ENCODE peak calls at places on chromosomes 13 and 19, in six cellular contexts. One of them, this sample, is unnamed. For H3K4me1, the result is how much of the 10 kb centered on the place peaks cover.

GRCh38 chr13:35791191-35791902 is 314.9 kb upstream of the MAB21L1 start:
- DNase-seq in endothelial cell of umbilical vein: no peak
- DNase-seq in uterus: no peak
- DNase-seq in cardiac muscle cell: no peak
- DNase-seq in GM12878: no peak
- DNase-seq in heart left ventricle: no peak
- DNase-seq in this sample: no peak

GRCh38 chr19:10219678-10220077 is 11.5 kb downstream of the S1PR2 start:
- DNase-seq in uterus: no peak
- DNase-seq in GM12878: peak
- DNase-seq in endothelial cell of umbilical vein: no peak
- DNase-seq in heart left ventricle: no peak
- DNase-seq in cardiac muscle cell: no peak
- DNase-seq in this sample: no peak

GRCh38 chr13:51330741-51331140 is 8.8 kb upstream of the SERPINE3 start:
- DNase-seq in cardiac muscle cell: no peak
- DNase-seq in endothelial cell of umbilical vein: no peak
- DNase-seq in heart left ventricle: no peak
- DNase-seq in uterus: no peak
- DNase-seq in GM12878: peak
- DNase-seq in this sample: no peak

GRCh38 chr19:40740747-40741146 is 9.5 kb downstream of the ACTMAP start:
- DNase-seq in cardiac muscle cell: no peak
- DNase-seq in GM12878: no peak
- DNase-seq in heart left ventricle: peak
- DNase-seq in uterus: no peak
- DNase-seq in endothelial cell of umbilical vein: no peak
- DNase-seq in this sample: peak

GRCh38 chr19:6012416-6013170 is 34.7 kb upstream of the RANBP3 start:
- DNase-seq in GM12878: no peak
- DNase-seq in heart left ventricle: no peak
- DNase-seq in uterus: no peak
- DNase-seq in cardiac muscle cell: no peak
- DNase-seq in endothelial cell of umbilical vein: no peak
- DNase-seq in this sample: no peak

GRCh38 chr19:2043269-2043641 is 7.8 kb downstream of the MKNK2 start:
- DNase-seq in heart left ventricle: no peak
- DNase-seq in cardiac muscle cell: no peak
- DNase-seq in endothelial cell of umbilical vein: no peak
- DNase-seq in GM12878: no peak
- DNase-seq in uterus: peak
- DNase-seq in this sample: peak

GRCh38 chr19:611506-611869 is 21.8 kb downstream of the HCN2 start:
- DNase-seq in heart left ventricle: no peak
- DNase-seq in cardiac muscle cell: no peak
- DNase-seq in uterus: no peak
- DNase-seq in endothelial cell of umbilical vein: no peak
- DNase-seq in GM12878: no peak
- DNase-seq in this sample: no peak

GRCh38 chr13:39038569-39038898 is 278 bp downstream of the NHLRC3 start:
- DNase-seq in GM12878: no peak
- DNase-seq in heart left ventricle: no peak
- DNase-seq in uterus: peak
- DNase-seq in endothelial cell of umbilical vein: no peak
- DNase-seq in cardiac muscle cell: no peak
- DNase-seq in this sample: no peak

GRCh38 chr13:64817721-64818120 is 2412.4 kb downstream of the PCDH9 start:
- DNase-seq in endothelial cell of umbilical vein: peak
- DNase-seq in uterus: no peak
- DNase-seq in GM12878: no peak
- DNase-seq in cardiac muscle cell: no peak
- DNase-seq in heart left ventricle: no peak
- DNase-seq in this sample: no peak

GRCh38 chr13:42363941-42364612 is 92.1 kb downstream of the AKAP11 start:
- DNase-seq in GM12878: no peak
- DNase-seq in endothelial cell of umbilical vein: peak
- DNase-seq in cardiac muscle cell: no peak
- DNase-seq in uterus: no peak
- DNase-seq in heart left ventricle: no peak
- DNase-seq in this sample: no peak

GRCh38 chr19:40990972-40991381 is at the start of gene CYP2B6:
- DNase-seq in endothelial cell of umbilical vein: no peak
- DNase-seq in cardiac muscle cell: no peak
- DNase-seq in uterus: no peak
- DNase-seq in heart left ventricle: no peak
- DNase-seq in GM12878: no peak
- DNase-seq in this sample: no peak

GRCh38 chr13:23695711-23696512 is 125.7 kb downstream of the TNFRSF19 start:
- DNase-seq in cardiac muscle cell: no peak
- DNase-seq in GM12878: no peak
- DNase-seq in heart left ventricle: no peak
- DNase-seq in endothelial cell of umbilical vein: no peak
- DNase-seq in uterus: no peak
- DNase-seq in this sample: peak

GRCh38 chr13:85265296-85265695 is 533.9 kb downstream of the SLITRK6 start:
- DNase-seq in heart left ventricle: no peak
- DNase-seq in GM12878: no peak
- DNase-seq in cardiac muscle cell: no peak
- DNase-seq in uterus: no peak
- DNase-seq in endothelial cell of umbilical vein: no peak
- DNase-seq in this sample: no peak

GRCh38 chr13:69948016-69948415 is 159.6 kb upstream of the ATXN8OS start:
- DNase-seq in endothelial cell of umbilical vein: peak
- DNase-seq in uterus: no peak
- DNase-seq in heart left ventricle: no peak
- DNase-seq in GM12878: peak
- DNase-seq in cardiac muscle cell: no peak
- DNase-seq in this sample: no peak

GRCh38 chr19:4911786-4912672 is 2.7 kb downstream of the UHRF1 start:
- DNase-seq in endothelial cell of umbilical vein: peak
- DNase-seq in cardiac muscle cell: peak
- DNase-seq in GM12878: no peak
- DNase-seq in heart left ventricle: no peak
- DNase-seq in uterus: peak
- DNase-seq in this sample: no peak

GRCh38 chr13:46778095-46778494 is 18.9 kb downstream of the ESD start:
- DNase-seq in GM12878: no peak
- DNase-seq in uterus: no peak
- DNase-seq in endothelial cell of umbilical vein: no peak
- DNase-seq in cardiac muscle cell: no peak
- DNase-seq in heart left ventricle: no peak
- DNase-seq in this sample: no peak

GRCh38 chr19:56660381-56661105 is 11.0 kb downstream of the ZNF835 start:
- DNase-seq in uterus: no peak
- DNase-seq in endothelial cell of umbilical vein: no peak
- DNase-seq in heart left ventricle: peak
- DNase-seq in cardiac muscle cell: no peak
- DNase-seq in GM12878: no peak
- DNase-seq in this sample: no peak

GRCh38 chr19:6925801-6926751 is 38.7 kb downstream of the ADGRE1 start:
- DNase-seq in uterus: no peak
- DNase-seq in heart left ventricle: no peak
- DNase-seq in GM12878: peak
- DNase-seq in endothelial cell of umbilical vein: no peak
- DNase-seq in cardiac muscle cell: no peak
- DNase-seq in this sample: no peak

GRCh38 chr19:56841194-56841546 is 644 bp upstream of the PEG3 start:
- DNase-seq in endothelial cell of umbilical vein: no peak
- DNase-seq in uterus: no peak
- DNase-seq in cardiac muscle cell: no peak
- DNase-seq in GM12878: no peak
- DNase-seq in heart left ventricle: no peak
- DNase-seq in this sample: no peak

GRCh38 chr19:34676697-34677385 is at the start of gene SCGB2B2:
- DNase-seq in uterus: no peak
- DNase-seq in cardiac muscle cell: peak
- DNase-seq in endothelial cell of umbilical vein: no peak
- DNase-seq in heart left ventricle: peak
- DNase-seq in GM12878: peak
- DNase-seq in this sample: no peak

GRCh38 chr13:97328222-97328790 is 105.7 kb upstream of the RAP2A start:
- DNase-seq in endothelial cell of umbilical vein: peak
- DNase-seq in uterus: no peak
- DNase-seq in heart left ventricle: no peak
- DNase-seq in GM12878: no peak
- DNase-seq in cardiac muscle cell: peak
- DNase-seq in this sample: no peak

GRCh38 chr13:34124912-34125311 is 307.0 kb downstream of the RFC3 start:
- DNase-seq in heart left ventricle: no peak
- DNase-seq in cardiac muscle cell: no peak
- DNase-seq in GM12878: no peak
- DNase-seq in endothelial cell of umbilical vein: no peak
- DNase-seq in uterus: no peak
- DNase-seq in this sample: no peak

DNA sequence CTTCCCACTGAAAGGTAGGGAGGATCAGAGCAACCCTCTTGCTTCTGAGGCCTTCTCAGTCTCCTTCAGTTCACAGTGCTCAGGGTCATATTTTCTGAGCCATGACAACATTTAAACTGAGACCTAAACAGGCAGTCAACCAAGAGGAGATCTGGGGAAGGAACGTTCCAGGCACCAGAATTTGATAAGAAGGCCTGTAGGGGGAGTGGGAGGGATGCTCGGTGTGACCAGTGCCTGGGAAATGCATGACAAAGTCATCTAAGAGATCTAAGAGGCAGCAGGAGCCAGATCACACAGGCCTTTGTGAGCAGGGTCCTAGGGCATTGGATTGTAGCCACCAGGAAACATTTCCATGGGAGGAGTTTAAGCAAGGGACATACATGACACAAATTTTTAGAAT is 71.6 kb downstream of the SHISA2 start:
- DNase-seq in endothelial cell of umbilical vein: peak
- DNase-seq in heart left ventricle: no peak
- DNase-seq in GM12878: no peak
- DNase-seq in uterus: no peak
- DNase-seq in cardiac muscle cell: peak
- DNase-seq in this sample: no peak
- TF ChIP-seq CTCF in endothelial cell of umbilical vein: peak
- TF ChIP-seq CTCF in heart left ventricle: peak
- TF ChIP-seq CTCF in GM12878: no peak
- TF ChIP-seq CTCF in uterus: no peak
- TF ChIP-seq CTCF in cardiac muscle cell: peak
- TF ChIP-seq CTCF in this sample: peak

DNA sequence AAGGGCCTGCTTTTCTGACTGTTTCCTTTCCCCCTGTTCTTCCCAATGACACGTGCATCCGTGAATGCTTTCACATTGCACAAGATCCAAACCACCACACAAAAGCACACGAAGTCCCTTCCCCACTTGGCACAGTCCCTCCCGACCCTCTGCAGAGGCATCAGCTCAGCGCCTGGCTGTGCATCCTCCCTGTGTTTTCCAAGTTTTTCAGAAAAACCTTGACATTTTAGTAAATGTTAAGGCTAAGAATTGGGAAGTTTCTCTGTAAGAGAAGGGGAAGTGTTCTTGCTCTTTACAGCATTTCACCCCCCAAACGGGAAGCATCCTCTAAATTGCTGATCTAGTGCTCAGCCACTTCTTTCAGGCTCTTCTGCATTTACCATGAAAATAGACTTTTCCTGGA is 94.5 kb upstream of the TM9SF2 start:
- DNase-seq in heart left ventricle: no peak
- DNase-seq in endothelial cell of umbilical vein: no peak
- DNase-seq in uterus: no peak
- DNase-seq in GM12878: no peak
- DNase-seq in cardiac muscle cell: no peak
- DNase-seq in this sample: peak
- H3K4me3 ChIP-seq in heart left ventricle: no peak
- H3K4me3 ChIP-seq in endothelial cell of umbilical vein: no peak
- H3K4me3 ChIP-seq in uterus: no peak
- H3K4me3 ChIP-seq in GM12878: no peak
- H3K4me3 ChIP-seq in cardiac muscle cell: no peak
- H3K4me3 ChIP-seq in this sample: no peak

GRCh38 chr13:113155982-113156655 is 2.3 kb upstream of the PROZ start:
- DNase-seq in cardiac muscle cell: no peak
- DNase-seq in GM12878: no peak
- DNase-seq in uterus: no peak
- DNase-seq in heart left ventricle: no peak
- DNase-seq in endothelial cell of umbilical vein: no peak
- DNase-seq in this sample: no peak
- H3K4me1 ChIP-seq in cardiac muscle cell: under half
- H3K4me1 ChIP-seq in GM12878: under half
- H3K4me1 ChIP-seq in uterus: under half
- H3K4me1 ChIP-seq in heart left ventricle: under half
- H3K4me1 ChIP-seq in endothelial cell of umbilical vein: under half
- H3K4me1 ChIP-seq in this sample: under half

GRCh38 chr19:43534811-43535761 is 2.1 kb downstream of the ZNF575 start:
- DNase-seq in cardiac muscle cell: peak
- DNase-seq in endothelial cell of umbilical vein: peak
- DNase-seq in uterus: peak
- DNase-seq in heart left ventricle: peak
- DNase-seq in GM12878: no peak
- DNase-seq in this sample: peak
- TF ChIP-seq CTCF in cardiac muscle cell: peak
- TF ChIP-seq CTCF in endothelial cell of umbilical vein: peak
- TF ChIP-seq CTCF in uterus: peak
- TF ChIP-seq CTCF in heart left ventricle: peak
- TF ChIP-seq CTCF in GM12878: peak
- TF ChIP-seq CTCF in this sample: peak

DNA sequence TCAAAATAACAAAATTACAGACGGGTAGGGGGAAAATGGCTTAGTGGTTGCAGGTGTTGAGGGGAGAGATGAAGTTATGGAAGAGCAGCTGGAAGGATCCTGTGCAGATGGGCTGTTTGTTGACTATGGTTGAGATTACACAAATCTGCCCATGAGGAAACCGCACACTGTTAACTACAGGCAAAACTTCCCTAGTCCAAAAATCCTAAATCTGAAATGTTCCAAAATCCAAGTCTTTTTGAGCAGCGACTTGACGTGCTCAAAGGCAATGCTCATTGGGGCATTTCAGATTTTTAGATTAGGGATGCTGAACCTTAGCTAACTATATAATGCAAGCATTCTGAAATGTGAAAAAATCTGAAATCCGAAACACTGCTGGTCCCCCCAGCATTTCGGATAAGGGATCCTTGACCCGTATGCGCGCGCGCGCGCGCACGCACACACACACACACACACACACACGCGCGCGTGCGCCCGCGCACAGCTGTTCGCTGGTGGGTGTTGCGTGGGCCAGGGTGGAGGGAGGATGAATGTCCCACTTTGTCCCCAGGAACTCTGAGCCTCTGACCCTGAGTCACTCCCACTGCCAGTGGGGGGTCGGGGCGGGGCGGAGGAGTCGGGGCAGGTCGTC is 6.8 kb downstream of the F2RL3 start:
- DNase-seq in endothelial cell of umbilical vein: no peak
- DNase-seq in heart left ventricle: no peak
- DNase-seq in uterus: no peak
- DNase-seq in GM12878: no peak
- DNase-seq in cardiac muscle cell: peak
- DNase-seq in this sample: no peak
- H3K4me3 ChIP-seq in endothelial cell of umbilical vein: no peak
- H3K4me3 ChIP-seq in heart left ventricle: no peak
- H3K4me3 ChIP-seq in uterus: peak
- H3K4me3 ChIP-seq in GM12878: no peak
- H3K4me3 ChIP-seq in cardiac muscle cell: peak
- H3K4me3 ChIP-seq in this sample: peak

DNA sequence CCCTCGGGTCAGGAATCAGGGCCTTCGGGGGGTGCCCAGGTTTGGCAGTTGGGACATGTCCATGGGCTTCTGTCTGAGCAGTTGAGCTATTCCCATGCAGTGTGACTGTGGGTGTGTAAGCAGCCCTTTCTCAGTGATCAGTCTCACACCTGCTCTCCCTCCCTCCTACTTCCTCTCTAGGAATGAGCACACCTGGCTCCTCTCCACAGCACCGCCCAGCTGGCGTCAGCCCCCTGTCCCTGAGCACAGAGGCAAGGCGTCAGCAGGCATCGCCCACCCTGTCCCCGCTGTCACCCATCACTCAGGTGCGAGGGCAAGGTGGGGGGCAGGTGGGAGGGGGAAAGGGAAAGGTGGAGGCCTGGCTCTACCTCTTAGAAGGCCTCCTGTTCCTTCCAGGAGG is 25.9 kb downstream of the COMP start:
- DNase-seq in uterus: no peak
- DNase-seq in endothelial cell of umbilical vein: no peak
- DNase-seq in GM12878: no peak
- DNase-seq in cardiac muscle cell: no peak
- DNase-seq in heart left ventricle: no peak
- DNase-seq in this sample: no peak
- H3K4me1 ChIP-seq in uterus: under half
- H3K4me1 ChIP-seq in endothelial cell of umbilical vein: under half
- H3K4me1 ChIP-seq in GM12878: under half
- H3K4me1 ChIP-seq in cardiac muscle cell: under half
- H3K4me1 ChIP-seq in heart left ventricle: under half
- H3K4me1 ChIP-seq in this sample: under half

This sample was measured in upper lobe of right lung.